ENCODE peak calls at places on chromosomes 12 and 14, in five cellular contexts. One of them, this sample, is unnamed. For H3K4me1, the result is how much of the 10 kb centered on the place peaks cover.

GRCh38 chr12:122437656-122438121 is 15.2 kb upstream of the CLIP1 start:
- DNase-seq in heart right ventricle: peak
- DNase-seq in transverse colon: peak
- DNase-seq in fibroblast of lung: peak
- DNase-seq in neural progenitor cell: no peak
- DNase-seq in this sample: no peak

GRCh38 chr12:111170559-111170958 is 198.3 kb downstream of the PHETA1 start:
- DNase-seq in heart right ventricle: no peak
- DNase-seq in transverse colon: no peak
- DNase-seq in fibroblast of lung: no peak
- DNase-seq in neural progenitor cell: no peak
- DNase-seq in this sample: no peak

GRCh38 chr12:76921891-76922664 is 43.3 kb upstream of the CSRP2 start:
- DNase-seq in heart right ventricle: no peak
- DNase-seq in transverse colon: no peak
- DNase-seq in fibroblast of lung: no peak
- DNase-seq in neural progenitor cell: no peak
- DNase-seq in this sample: no peak

GRCh38 chr12:131986847-131987398 is 37.2 kb downstream of the EP400 start:
- DNase-seq in heart right ventricle: no peak
- DNase-seq in transverse colon: no peak
- DNase-seq in fibroblast of lung: no peak
- DNase-seq in neural progenitor cell: no peak
- DNase-seq in this sample: peak

GRCh38 chr14:95683793-95684192 is 2.4 kb upstream of the TCL1B start:
- DNase-seq in heart right ventricle: no peak
- DNase-seq in transverse colon: peak
- DNase-seq in fibroblast of lung: no peak
- DNase-seq in neural progenitor cell: peak
- DNase-seq in this sample: peak

GRCh38 chr14:43145361-43145760 is 1361.7 kb downstream of the FSCB start:
- DNase-seq in heart right ventricle: no peak
- DNase-seq in transverse colon: no peak
- DNase-seq in fibroblast of lung: peak
- DNase-seq in neural progenitor cell: no peak
- DNase-seq in this sample: no peak

GRCh38 chr12:46516933-46517578 is 144.5 kb upstream of the SLC38A2 start:
- DNase-seq in heart right ventricle: no peak
- DNase-seq in transverse colon: no peak
- DNase-seq in fibroblast of lung: no peak
- DNase-seq in neural progenitor cell: no peak
- DNase-seq in this sample: no peak

GRCh38 chr14:55146425-55146824 is 17.4 kb downstream of the LGALS3 start:
- DNase-seq in heart right ventricle: no peak
- DNase-seq in transverse colon: no peak
- DNase-seq in fibroblast of lung: no peak
- DNase-seq in neural progenitor cell: no peak
- DNase-seq in this sample: no peak

GRCh38 chr14:54570651-54571415 is 3.9 kb downstream of the SAMD4A start:
- DNase-seq in heart right ventricle: no peak
- DNase-seq in transverse colon: no peak
- DNase-seq in fibroblast of lung: peak
- DNase-seq in neural progenitor cell: no peak
- DNase-seq in this sample: no peak

GRCh38 chr12:132761911-132762583 is 415 bp upstream of the ANKLE2 start:
- DNase-seq in heart right ventricle: peak
- DNase-seq in transverse colon: peak
- DNase-seq in fibroblast of lung: peak
- DNase-seq in neural progenitor cell: peak
- DNase-seq in this sample: peak

GRCh38 chr12:57342207-57342691 is 88.6 kb downstream of the R3HDM2 start:
- DNase-seq in heart right ventricle: peak
- DNase-seq in transverse colon: no peak
- DNase-seq in fibroblast of lung: peak
- DNase-seq in neural progenitor cell: peak
- DNase-seq in this sample: peak

GRCh38 chr12:46354111-46354798 is 18.3 kb downstream of the SLC38A2 start:
- DNase-seq in heart right ventricle: no peak
- DNase-seq in transverse colon: no peak
- DNase-seq in fibroblast of lung: no peak
- DNase-seq in neural progenitor cell: no peak
- DNase-seq in this sample: peak

GRCh38 chr14:95623195-95623594 is 63.0 kb upstream of the TCL1B start:
- DNase-seq in heart right ventricle: no peak
- DNase-seq in transverse colon: no peak
- DNase-seq in fibroblast of lung: no peak
- DNase-seq in neural progenitor cell: no peak
- DNase-seq in this sample: no peak

GRCh38 chr12:131808744-131809371 is 19.3 kb upstream of the MMP17 start:
- DNase-seq in heart right ventricle: no peak
- DNase-seq in transverse colon: peak
- DNase-seq in fibroblast of lung: peak
- DNase-seq in neural progenitor cell: no peak
- DNase-seq in this sample: no peak

GRCh38 chr12:72236071-72236705 is 36.0 kb upstream of the TRHDE start:
- DNase-seq in heart right ventricle: no peak
- DNase-seq in transverse colon: no peak
- DNase-seq in fibroblast of lung: peak
- DNase-seq in neural progenitor cell: no peak
- DNase-seq in this sample: no peak

GRCh38 chr12:14774944-14775651 is 28.2 kb downstream of the WBP11 start:
- DNase-seq in heart right ventricle: peak
- DNase-seq in transverse colon: peak
- DNase-seq in fibroblast of lung: peak
- DNase-seq in neural progenitor cell: peak
- DNase-seq in this sample: no peak

GRCh38 chr14:63361790-63362189 is 43.1 kb upstream of the GPHB5 start:
- DNase-seq in heart right ventricle: no peak
- DNase-seq in transverse colon: no peak
- DNase-seq in fibroblast of lung: no peak
- DNase-seq in neural progenitor cell: no peak
- DNase-seq in this sample: no peak

GRCh38 chr14:80955434-80955939 is at the start of gene TSHR:
- DNase-seq in heart right ventricle: peak
- DNase-seq in transverse colon: no peak
- DNase-seq in fibroblast of lung: no peak
- DNase-seq in neural progenitor cell: peak
- DNase-seq in this sample: peak

GRCh38 chr12:47408171-47408871 is 297.5 kb downstream of the RPAP3 start:
- DNase-seq in heart right ventricle: peak
- DNase-seq in transverse colon: peak
- DNase-seq in fibroblast of lung: no peak
- DNase-seq in neural progenitor cell: peak
- DNase-seq in this sample: peak

GRCh38 chr12:82783456-82783855 is 96.8 kb downstream of the TMTC2 start:
- DNase-seq in heart right ventricle: no peak
- DNase-seq in transverse colon: no peak
- DNase-seq in fibroblast of lung: no peak
- DNase-seq in neural progenitor cell: no peak
- DNase-seq in this sample: no peak

GRCh38 chr12:65449400-65449799 is 170.9 kb downstream of the MSRB3 start:
- DNase-seq in heart right ventricle: no peak
- DNase-seq in transverse colon: no peak
- DNase-seq in fibroblast of lung: peak
- DNase-seq in neural progenitor cell: no peak
- DNase-seq in this sample: no peak

GRCh38 chr12:89525824-89526770 is at the start of gene POC1B:
- DNase-seq in heart right ventricle: peak
- DNase-seq in transverse colon: peak
- DNase-seq in fibroblast of lung: peak
- DNase-seq in neural progenitor cell: peak
- DNase-seq in this sample: peak

GRCh38 chr12:4780624-4781023 is 60.4 kb downstream of the GALNT8 start:
- DNase-seq in heart right ventricle: no peak
- DNase-seq in transverse colon: no peak
- DNase-seq in fibroblast of lung: no peak
- DNase-seq in neural progenitor cell: no peak
- DNase-seq in this sample: peak

GRCh38 chr12:25970916-25971674 is 12.6 kb downstream of the RASSF8 start:
- DNase-seq in heart right ventricle: no peak
- DNase-seq in transverse colon: no peak
- DNase-seq in fibroblast of lung: no peak
- DNase-seq in neural progenitor cell: no peak
- DNase-seq in this sample: no peak

DNA sequence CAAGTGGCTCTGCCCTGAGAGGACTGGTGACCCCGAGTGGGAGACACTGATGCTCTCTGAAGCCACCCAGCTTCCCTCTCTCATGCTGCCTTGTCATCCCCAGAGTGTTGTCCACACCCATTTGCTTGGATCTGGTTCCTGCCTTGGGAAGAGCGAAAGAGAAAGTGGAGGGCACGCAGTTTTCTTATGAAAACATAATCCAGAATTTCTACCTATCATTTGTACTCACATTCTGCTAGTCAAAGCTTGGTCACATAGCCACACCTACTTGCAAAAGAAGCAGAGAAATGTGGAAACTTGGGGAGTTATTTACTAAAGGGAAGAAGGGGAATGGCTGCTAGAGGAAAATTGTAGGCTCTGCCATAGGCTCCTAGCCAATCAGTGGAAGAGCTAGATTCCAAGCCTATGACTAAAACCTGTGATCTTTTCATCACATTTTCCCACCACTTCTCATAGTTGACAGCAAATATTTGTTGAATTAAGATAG is 326.3 kb downstream of the ZFP36L1 start:
- DNase-seq in heart right ventricle: no peak
- DNase-seq in transverse colon: no peak
- DNase-seq in fibroblast of lung: peak
- DNase-seq in neural progenitor cell: no peak
- DNase-seq in this sample: no peak
- H3K4me1 ChIP-seq in heart right ventricle: under half
- H3K4me1 ChIP-seq in transverse colon: under half
- H3K4me1 ChIP-seq in fibroblast of lung: under half
- H3K4me1 ChIP-seq in neural progenitor cell: under half
- H3K4me1 ChIP-seq in this sample: under half

GRCh38 chr12:120843472-120843871 is 60.7 kb downstream of the SPPL3 start:
- DNase-seq in heart right ventricle: no peak
- DNase-seq in transverse colon: no peak
- DNase-seq in fibroblast of lung: no peak
- DNase-seq in neural progenitor cell: no peak
- DNase-seq in this sample: no peak

GRCh38 chr12:120846721-120847120 is 57.4 kb downstream of the SPPL3 start:
- DNase-seq in heart right ventricle: no peak
- DNase-seq in transverse colon: no peak
- DNase-seq in fibroblast of lung: no peak
- DNase-seq in neural progenitor cell: no peak
- DNase-seq in this sample: no peak

GRCh38 chr12:120844297-120844696 is 59.9 kb downstream of the SPPL3 start:
- DNase-seq in heart right ventricle: no peak
- DNase-seq in transverse colon: no peak
- DNase-seq in fibroblast of lung: no peak
- DNase-seq in neural progenitor cell: no peak
- DNase-seq in this sample: no peak

GRCh38 chr12:120845696-120846095 is 58.5 kb downstream of the SPPL3 start:
- DNase-seq in heart right ventricle: no peak
- DNase-seq in transverse colon: no peak
- DNase-seq in fibroblast of lung: no peak
- DNase-seq in neural progenitor cell: no peak
- DNase-seq in this sample: no peak

DNA sequence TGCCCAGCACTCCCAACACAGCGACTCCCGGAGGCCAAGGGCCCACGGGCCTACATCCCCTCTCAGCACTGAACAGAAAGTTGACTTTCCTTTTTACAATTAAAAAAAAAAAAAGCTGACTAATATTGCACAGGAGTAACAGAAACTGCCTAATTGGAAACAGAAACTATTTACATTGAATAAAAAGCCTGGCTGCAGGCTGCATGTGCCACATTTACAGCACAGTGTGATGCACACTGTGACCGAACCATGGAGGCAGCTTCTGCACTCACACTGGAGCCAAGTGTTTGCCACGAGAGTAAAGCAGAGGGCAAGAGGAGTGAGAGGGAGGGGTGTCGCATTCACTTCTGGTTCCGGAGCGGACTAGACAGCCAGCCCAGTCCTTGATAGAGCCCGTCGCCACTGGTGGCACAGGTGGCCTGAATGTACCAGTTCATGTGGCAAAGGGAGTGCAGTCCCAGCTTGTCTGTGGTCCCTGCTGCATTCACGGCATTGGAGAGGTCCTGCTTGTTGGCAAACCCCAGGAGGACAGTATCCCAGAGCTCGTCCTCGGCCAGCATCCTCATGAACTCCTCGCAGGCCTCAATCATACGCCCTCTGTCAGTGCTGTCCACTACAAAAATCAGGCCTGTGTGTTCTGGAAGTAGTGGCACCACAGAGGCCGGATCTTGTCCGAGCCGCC is 59.2 kb downstream of the SPPL3 start:
- DNase-seq in heart right ventricle: no peak
- DNase-seq in transverse colon: no peak
- DNase-seq in fibroblast of lung: no peak
- DNase-seq in neural progenitor cell: no peak
- DNase-seq in this sample: no peak
- TF ChIP-seq CTCF in heart right ventricle: no peak
- TF ChIP-seq CTCF in transverse colon: no peak
- TF ChIP-seq CTCF in fibroblast of lung: no peak
- TF ChIP-seq CTCF in neural progenitor cell: no peak
- TF ChIP-seq CTCF in this sample: no peak

GRCh38 chr12:98106201-98106600 is 409.2 kb upstream of the TMPO start:
- DNase-seq in heart right ventricle: no peak
- DNase-seq in transverse colon: no peak
- DNase-seq in fibroblast of lung: no peak
- DNase-seq in neural progenitor cell: no peak
- DNase-seq in this sample: no peak

DNA sequence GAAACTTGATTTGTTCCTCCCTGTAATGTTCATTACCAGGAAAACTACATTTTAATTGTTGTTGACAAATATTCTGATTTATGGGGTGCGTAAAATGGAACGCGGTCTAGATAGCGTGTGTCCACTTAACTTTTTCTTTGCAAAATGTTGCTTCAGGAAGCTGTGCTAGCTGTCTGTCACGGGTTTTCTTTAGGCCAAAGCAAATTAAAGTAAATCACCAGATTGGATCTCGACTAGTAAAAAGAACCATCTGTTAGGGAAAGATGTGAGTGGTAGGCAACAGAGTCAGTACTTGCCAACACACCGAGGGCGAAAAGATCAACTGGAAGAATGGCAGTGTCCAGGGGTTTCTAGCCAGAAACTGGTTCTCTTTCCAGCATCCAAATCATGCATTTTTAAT is 404.9 kb upstream of the TMPO start:
- DNase-seq in heart right ventricle: no peak
- DNase-seq in transverse colon: no peak
- DNase-seq in fibroblast of lung: no peak
- DNase-seq in neural progenitor cell: no peak
- DNase-seq in this sample: no peak
- H3K4me1 ChIP-seq in heart right ventricle: under half
- H3K4me1 ChIP-seq in transverse colon: under half
- H3K4me1 ChIP-seq in fibroblast of lung: under half
- H3K4me1 ChIP-seq in neural progenitor cell: under half
- H3K4me1 ChIP-seq in this sample: under half

GRCh38 chr14:22262881-22263280 is 326.1 kb downstream of the DAD1 start:
- DNase-seq in heart right ventricle: no peak
- DNase-seq in transverse colon: no peak
- DNase-seq in fibroblast of lung: no peak
- DNase-seq in neural progenitor cell: no peak
- DNase-seq in this sample: no peak
- TF ChIP-seq CTCF in heart right ventricle: no peak
- TF ChIP-seq CTCF in transverse colon: no peak
- TF ChIP-seq CTCF in fibroblast of lung: no peak
- TF ChIP-seq CTCF in neural progenitor cell: no peak
- TF ChIP-seq CTCF in this sample: no peak

GRCh38 chr12:6941267-6941666 is 2.3 kb upstream of the RNU7-1 start:
- DNase-seq in heart right ventricle: no peak
- DNase-seq in transverse colon: no peak
- DNase-seq in fibroblast of lung: no peak
- DNase-seq in neural progenitor cell: no peak
- DNase-seq in this sample: no peak
- H3K4me1 ChIP-seq in heart right ventricle: half or more
- H3K4me1 ChIP-seq in transverse colon: under half
- H3K4me1 ChIP-seq in fibroblast of lung: under half
- H3K4me1 ChIP-seq in neural progenitor cell: under half
- H3K4me1 ChIP-seq in this sample: under half

This sample was measured in endodermal cell.